ENCODE peak calls at places on chromosomes 11 and 22, in six cellular contexts. N is IMR-90, M is H9, L is neuronal stem cell, H is H1, A is mesenchymal stem cell. V is an unnamed sample. For H3K79me1, the result is how much of the 10 kb centered on the place peaks cover.

GRCh38 chr11:30992513-30992849 is 377.1 kb downstream of the DCDC1 start:
- DNase-seq in L (no peak), A (no peak), H (no peak), M (no peak), N (no peak), V (peak)

GRCh38 chr11:269146-269890 is 8.9 kb upstream of the NLRP6 start:
- DNase-seq in H (no peak), A (no peak), L (no peak), M (peak), N (no peak), V (no peak)

GRCh38 chr11:5737672-5738071 is 1.4 kb downstream of the OR56B1 start:
- DNase-seq in A (no peak), L (no peak), H (no peak), M (no peak), N (no peak), V (no peak)

GRCh38 chr11:77208535-77208934 is 80.5 kb downstream of the MYO7A start:
- DNase-seq in H (no peak), A (no peak), L (no peak), N (no peak), M (no peak), V (no peak)

GRCh38 chr22:43969021-43969878 is 14.0 kb downstream of the SAMM50 start:
- DNase-seq in A (no peak), N (no peak), H (no peak), L (no peak), M (no peak), V (no peak)

GRCh38 chr22:37569921-37570660 is 9.8 kb downstream of the LGALS2 start:
- DNase-seq in L (no peak), A (no peak), N (no peak), H (no peak), M (peak), V (peak)

GRCh38 chr11:100994966-100995365 is 134.6 kb downstream of the PGR start:
- DNase-seq in N (no peak), A (no peak), L (no peak), H (no peak), M (no peak), V (no peak)

GRCh38 chr11:76615950-76616349 is 54.6 kb downstream of the LRRC32 start:
- DNase-seq in N (peak), A (no peak), M (peak), H (no peak), L (no peak), V (no peak)

GRCh38 chr11:102237096-102237735 is 80.1 kb upstream of the BIRC3 start:
- DNase-seq in H (no peak), N (peak), M (no peak), L (no peak), A (peak), V (peak)

DNA sequence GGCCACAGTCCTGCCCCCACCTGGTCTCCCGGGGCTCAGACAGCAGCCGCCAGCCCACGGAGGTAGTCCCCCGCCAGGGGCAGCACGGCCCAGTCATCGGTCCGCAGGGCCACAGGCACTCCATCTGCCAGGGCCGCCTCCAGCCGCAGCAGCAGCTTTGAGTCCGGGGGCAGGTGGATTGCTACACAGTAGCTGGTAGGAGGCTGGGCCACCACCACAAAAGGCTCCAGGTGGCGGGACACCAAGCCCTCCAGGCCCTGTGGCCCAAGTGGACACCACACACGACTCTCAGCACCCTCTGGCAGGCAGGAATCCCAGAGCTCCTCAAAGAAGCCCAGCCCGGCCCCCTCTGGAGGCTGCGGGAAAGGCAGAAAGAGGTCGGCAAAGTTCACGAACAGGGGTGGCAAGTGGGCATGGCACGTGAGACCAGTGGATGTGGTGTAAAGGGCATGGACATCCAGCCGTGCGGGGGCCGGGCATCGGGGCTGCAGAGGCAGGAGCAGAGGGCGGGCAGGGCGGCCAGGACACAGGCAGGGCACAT is 2.9 kb downstream of the AP5B1 start:
- DNase-seq in H (no peak), A (no peak), M (no peak), N (no peak), L (no peak), V (no peak)
- H3K79me1 ChIP-seq in H (under half), A (under half), M (under half), N (half or more), L (under half), V (under half)

DNA sequence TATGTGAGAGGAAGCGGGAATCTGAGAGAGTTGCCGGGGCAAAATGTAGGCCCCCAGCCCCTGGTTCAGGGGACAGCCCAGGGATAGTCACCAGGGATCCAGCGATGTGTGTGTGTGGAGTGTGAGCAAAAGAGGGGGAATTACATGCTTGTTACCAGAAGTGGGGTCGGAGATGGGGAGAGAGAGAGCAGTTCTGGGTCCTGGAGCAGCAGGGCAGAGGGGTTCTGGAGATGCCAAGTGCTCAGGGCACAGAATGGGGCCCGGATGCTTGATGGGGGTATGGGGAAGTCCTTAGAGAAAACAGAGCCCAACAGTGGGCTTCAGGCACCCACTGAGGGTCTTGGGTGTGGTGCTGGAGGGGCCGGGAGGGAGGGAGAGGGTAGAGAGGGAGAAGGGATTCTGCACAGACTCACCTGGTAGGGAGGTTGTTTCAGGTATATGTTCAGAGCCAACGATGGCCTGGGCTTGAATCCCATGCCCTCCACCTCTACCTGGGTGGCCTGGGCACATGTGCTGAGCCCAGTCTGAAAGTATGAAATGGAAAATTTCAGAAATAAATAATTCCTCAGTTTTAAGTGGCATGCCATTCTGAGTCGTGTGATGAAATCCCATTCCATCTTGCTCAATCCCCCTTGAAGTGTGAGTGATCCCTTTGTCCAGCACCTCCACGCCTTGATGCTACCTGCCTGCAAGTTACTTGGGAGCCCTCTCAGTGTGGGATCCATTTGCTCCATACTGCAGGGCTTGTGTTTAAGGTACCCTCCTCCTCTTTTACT is 12.4 kb downstream of the SMIM38 start:
- DNase-seq in L (no peak), N (peak), H (no peak), A (peak), M (no peak), V (no peak)
- H2BK15ac ChIP-seq in L (no peak), N (peak), H (no peak), A (peak), M (no peak), V (no peak)

GRCh38 chr11:118918128-118918685 is 7.5 kb downstream of the BCL9L start:
- DNase-seq in L (no peak), M (peak), H (no peak), N (peak), A (peak), V (peak)
- H3K79me1 ChIP-seq in L (under half), M (under half), H (under half), N (half or more), A (under half), V (under half)

GRCh38 chr11:72083414-72083813 is 2.8 kb downstream of the LRRC51 start:
- DNase-seq in M (no peak), L (no peak), N (no peak), A (no peak), H (no peak), V (no peak)
- H2BK15ac ChIP-seq in M (no peak), L (no peak), N (no peak), A (no peak), H (no peak), V (no peak)

DNA sequence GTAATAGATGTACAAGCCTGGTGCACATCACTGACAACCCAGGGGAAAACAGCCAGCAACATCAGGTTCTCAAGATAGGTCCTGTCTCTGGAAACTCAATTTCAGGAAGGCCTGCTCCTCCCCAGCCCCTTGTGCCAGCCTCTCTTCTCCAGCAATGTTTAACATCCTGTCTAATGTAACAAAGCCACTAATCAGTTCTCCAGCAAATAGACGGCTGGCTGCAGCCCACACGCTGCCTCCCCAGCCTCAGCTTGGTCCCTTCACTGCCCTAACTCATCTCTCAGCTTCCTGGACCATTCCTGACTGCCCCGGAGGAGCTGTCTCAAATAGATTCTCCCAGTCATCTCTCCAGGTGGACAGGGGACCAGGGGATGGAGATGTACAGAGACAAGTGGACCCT is 37.8 kb downstream of the RPL27A start:
- DNase-seq in H (no peak), M (no peak), L (no peak), N (peak), A (peak), V (no peak)
- H3K79me1 ChIP-seq in H (under half), M (under half), L (under half), N (half or more), A (under half), V (under half)

GRCh38 chr11:113615098-113615497 is 91.0 kb downstream of the TMPRSS5 start:
- DNase-seq in N (no peak), H (no peak), M (no peak), A (no peak), L (no peak), V (peak)

GRCh38 chr11:113618360-113618759 is 87.7 kb downstream of the TMPRSS5 start:
- DNase-seq in M (no peak), N (peak), L (no peak), H (no peak), A (no peak), V (no peak)

GRCh38 chr11:113613619-113614018 is 92.5 kb downstream of the TMPRSS5 start:
- DNase-seq in H (no peak), A (no peak), M (no peak), N (no peak), L (no peak), V (no peak)

GRCh38 chr11:113615773-113616172 is 90.3 kb downstream of the TMPRSS5 start:
- DNase-seq in A (no peak), H (no peak), L (no peak), N (peak), M (no peak), V (no peak)

DNA sequence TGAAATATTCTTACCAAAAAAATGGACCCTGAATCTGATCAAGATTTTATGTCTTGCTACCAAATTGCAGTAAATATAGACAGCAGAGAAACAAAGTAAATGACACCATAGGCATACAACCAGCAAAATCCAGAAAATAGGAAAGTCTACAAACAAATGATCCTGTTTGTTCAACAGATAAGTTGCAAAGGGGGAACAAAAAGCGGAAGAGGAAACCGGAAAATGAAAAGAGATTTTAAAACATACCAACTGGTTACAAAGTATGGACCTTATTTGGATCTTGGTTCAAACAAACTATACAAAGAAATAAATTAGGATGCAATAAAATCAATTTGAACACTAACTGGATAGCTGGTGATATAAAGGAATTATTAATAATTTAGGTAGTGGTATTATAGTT is 92.0 kb downstream of the TMPRSS5 start:
- DNase-seq in A (no peak), N (no peak), M (no peak), H (no peak), L (no peak), V (no peak)
- H2BK15ac ChIP-seq in A (no peak), N (no peak), M (no peak), H (no peak), L (no peak), V (no peak)

GRCh38 chr11:45007011-45007410 is 56.3 kb upstream of the TP53I11 start:
- DNase-seq in A (no peak), N (no peak), H (no peak), L (no peak), M (no peak), V (no peak)
- H3K79me1 ChIP-seq in A (under half), N (under half), H (under half), L (under half), M (under half), V (under half)

GRCh38 chr11:45507916-45508315 is 157.5 kb downstream of the CHST1 start:
- DNase-seq in M (no peak), N (no peak), A (no peak), H (no peak), L (no peak), V (no peak)

GRCh38 chr11:45501277-45501979 is 164.0 kb downstream of the CHST1 start:
- DNase-seq in L (peak), M (no peak), N (no peak), H (no peak), A (no peak), V (no peak)

GRCh38 chr11:45500457-45500856 is 165.0 kb downstream of the CHST1 start:
- DNase-seq in L (peak), N (no peak), H (no peak), A (no peak), M (no peak), V (peak)

GRCh38 chr11:45501980-45502545 is 163.4 kb downstream of the CHST1 start:
- DNase-seq in H (no peak), A (no peak), N (no peak), L (no peak), M (no peak), V (no peak)

DNA sequence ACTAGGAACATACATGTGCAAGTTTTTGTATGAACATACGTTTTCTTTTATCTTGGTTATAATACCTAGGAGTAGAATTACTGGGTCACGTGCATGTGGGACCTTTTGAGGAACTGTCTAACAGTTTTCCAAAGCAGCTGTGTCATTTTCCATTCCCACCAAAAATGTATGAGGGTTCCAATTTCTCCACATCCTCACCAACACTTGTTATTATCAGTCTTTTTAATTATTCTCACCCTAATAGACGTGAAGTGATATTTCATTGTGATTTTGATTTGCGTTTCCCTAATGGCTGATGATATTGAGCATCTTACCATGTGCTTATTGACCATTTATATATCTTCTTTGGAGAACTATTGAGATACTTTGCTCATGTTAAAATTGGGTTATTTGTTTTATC is 162.1 kb downstream of the CHST1 start:
- DNase-seq in L (no peak), H (no peak), A (no peak), M (no peak), N (no peak), V (no peak)
- H2BK15ac ChIP-seq in L (no peak), H (no peak), A (no peak), M (no peak), N (no peak), V (no peak)

GRCh38 chr11:12166299-12167092 is 56.1 kb downstream of the MICAL2 start:
- DNase-seq in N (no peak), A (no peak), M (no peak), L (no peak), H (no peak), V (no peak)
- H3K79me1 ChIP-seq in N (half or more), A (under half), M (under half), L (under half), H (under half), V (under half)

V was measured in mesendoderm.